ENCODE peak calls at places on chromosomes 16 and 17, in seven cellular contexts. Q, X, T, Z, U, I and H are unnamed samples.

GRCh38 chr17:835263-835662 is 53.1 kb downstream of the MRM3 start:
- DNase-seq in Z (no peak), I (no peak), T (peak; percentile 74), X (peak; percentile 94), Q (no peak), U (no peak), H (peak; percentile 96)

GRCh38 chr17:65696739-65697394 is 135.4 kb upstream of the AXIN2 start:
- DNase-seq in Q (no peak), T (no peak), Z (no peak), U (no peak), X (peak; percentile 33), I (no peak), H (peak; percentile 14)

GRCh38 chr17:77649717-77650211 is 308.7 kb upstream of the TNRC6C start:
- DNase-seq in Q (no peak), T (peak; percentile 20), U (no peak), X (peak; percentile 38), I (no peak), Z (no peak), H (no peak)

GRCh38 chr17:2077040-2077439 is 22.1 kb downstream of the HIC1 start:
- DNase-seq in X (no peak), I (no peak), U (no peak), T (no peak), Q (no peak), Z (no peak), H (no peak)

GRCh38 chr16:85275533-85276249 is 163.4 kb upstream of the CIBAR2 start:
- DNase-seq in X (no peak), U (peak; percentile 61), T (peak; percentile 79), Z (peak; percentile 87), I (peak; percentile 59), Q (peak; percentile 77), H (no peak)

GRCh38 chr16:14300631-14301149 is 229.6 kb downstream of the MRTFB start:
- DNase-seq in X (peak; percentile 81), U (peak; percentile 63), Z (peak; percentile 85), I (peak; percentile 68), T (peak; percentile 65), Q (peak; percentile 72), H (peak; percentile 45)

GRCh38 chr17:64355536-64356303 is 34.9 kb downstream of the PECAM1 start:
- DNase-seq in I (no peak), Q (no peak), U (no peak), X (peak; percentile 50), T (no peak), Z (no peak), H (no peak)

GRCh38 chr16:11101283-11101682 is 154.7 kb downstream of the SOCS1 start:
- DNase-seq in Z (no peak), T (no peak), Q (no peak), I (no peak), U (no peak), X (no peak), H (no peak)

GRCh38 chr16:26816266-26816665 is 250.5 kb upstream of the C16orf82 start:
- DNase-seq in X (peak; percentile 4), T (no peak), Z (no peak), Q (no peak), I (no peak), U (no peak), H (no peak)

GRCh38 chr17:73288534-73289302 is 23.1 kb downstream of the CDC42EP4 start:
- DNase-seq in Z (peak; percentile 61), T (no peak), Q (peak; percentile 80), X (no peak), U (peak; percentile 76), I (peak; percentile 46), H (no peak)

GRCh38 chr17:38653679-38654078 is 21.1 kb downstream of the EPOP start:
- DNase-seq in Z (no peak), I (no peak), Q (no peak), T (no peak), U (no peak), X (no peak), H (no peak)

GRCh38 chr17:72136692-72137550 is 16.1 kb downstream of the SOX9 start:
- DNase-seq in X (peak; percentile 79), Q (no peak), Z (no peak), T (no peak), I (no peak), U (no peak), H (no peak)

GRCh38 chr16:81755915-81756644 is 23.0 kb upstream of the PLCG2 start:
- DNase-seq in X (no peak), I (no peak), T (no peak), U (no peak), Q (no peak), Z (peak; percentile 53), H (no peak)

GRCh38 chr17:82006468-82007227 is 16.0 kb downstream of the CENPX start:
- DNase-seq in Q (no peak), U (no peak), X (peak; percentile 41), Z (no peak), T (no peak), I (no peak), H (no peak)

GRCh38 chr17:49815761-49816281 is 27.3 kb downstream of the KAT7 start:
- DNase-seq in T (peak; percentile 91), U (no peak), X (no peak), Z (no peak), Q (no peak), I (no peak), H (no peak)

GRCh38 chr16:66432429-66432828 is 5.3 kb downstream of the BEAN1 start:
- DNase-seq in Q (no peak), T (no peak), U (peak; percentile 24), X (no peak), I (no peak), Z (no peak), H (no peak)

GRCh38 chr17:63701477-63702222 is 1.7 kb upstream of the LIMD2 start:
- DNase-seq in U (peak; percentile 35), X (no peak), Q (peak; percentile 41), T (no peak), Z (no peak), I (no peak), H (no peak)

GRCh38 chr16:88437367-88437964 is 15.6 kb upstream of the ZFPM1 start:
- DNase-seq in U (peak; percentile 51), X (no peak), Q (peak; percentile 72), I (no peak), T (peak; percentile 88), Z (peak; percentile 81), H (no peak)

GRCh38 chr16:1351582-1352362 is at the start of the genes GNPTG and TSR3:
- DNase-seq in X (peak; percentile 93), Z (peak; percentile 93), Q (peak; percentile 88), U (peak; percentile 87), T (peak; percentile 80), I (peak; percentile 70), H (peak; percentile 46)

GRCh38 chr17:59074494-59074893 is 32.2 kb downstream of the TRIM37 start:
- DNase-seq in T (no peak), U (no peak), X (peak; percentile 4), Z (no peak), I (no peak), Q (no peak), H (peak; percentile 46)

GRCh38 chr17:47719411-47720152 is 13.5 kb upstream of the TBX21 start:
- DNase-seq in X (peak; percentile 57), U (no peak), T (no peak), Q (no peak), Z (no peak), I (no peak), H (peak; percentile 21)

GRCh38 chr17:44200478-44201155 is 933 bp upstream of the ATXN7L3 start:
- DNase-seq in Z (no peak), U (no peak), X (no peak), T (no peak), I (no peak), Q (no peak), H (no peak)

GRCh38 chr16:61948414-61948813 is 87.8 kb downstream of the CDH8 start:
- DNase-seq in U (no peak), I (no peak), Q (no peak), T (no peak), X (no peak), Z (no peak), H (no peak)

GRCh38 chr16:61946019-61946418 is 90.2 kb downstream of the CDH8 start:
- DNase-seq in U (no peak), T (no peak), X (no peak), I (no peak), Q (no peak), Z (no peak), H (no peak)
- TF ChIP-seq CTCF in U (no peak), T (peak; percentile 51), X (no peak), I (no peak), Q (no peak), Z (no peak), H (no peak)

GRCh38 chr16:67456383-67457140 is 24.4 kb downstream of the ATP6V0D1 start:
- DNase-seq in I (no peak), X (peak; percentile 57), Q (peak; percentile 76), U (peak; percentile 72), T (no peak), Z (peak; percentile 92), H (no peak)
- TF ChIP-seq CTCF in I (peak; percentile 17), X (peak; percentile 52), Q (peak; percentile 40), U (peak; percentile 65), T (peak; percentile 68), Z (peak; percentile 61), H (peak; percentile 21)

DNA sequence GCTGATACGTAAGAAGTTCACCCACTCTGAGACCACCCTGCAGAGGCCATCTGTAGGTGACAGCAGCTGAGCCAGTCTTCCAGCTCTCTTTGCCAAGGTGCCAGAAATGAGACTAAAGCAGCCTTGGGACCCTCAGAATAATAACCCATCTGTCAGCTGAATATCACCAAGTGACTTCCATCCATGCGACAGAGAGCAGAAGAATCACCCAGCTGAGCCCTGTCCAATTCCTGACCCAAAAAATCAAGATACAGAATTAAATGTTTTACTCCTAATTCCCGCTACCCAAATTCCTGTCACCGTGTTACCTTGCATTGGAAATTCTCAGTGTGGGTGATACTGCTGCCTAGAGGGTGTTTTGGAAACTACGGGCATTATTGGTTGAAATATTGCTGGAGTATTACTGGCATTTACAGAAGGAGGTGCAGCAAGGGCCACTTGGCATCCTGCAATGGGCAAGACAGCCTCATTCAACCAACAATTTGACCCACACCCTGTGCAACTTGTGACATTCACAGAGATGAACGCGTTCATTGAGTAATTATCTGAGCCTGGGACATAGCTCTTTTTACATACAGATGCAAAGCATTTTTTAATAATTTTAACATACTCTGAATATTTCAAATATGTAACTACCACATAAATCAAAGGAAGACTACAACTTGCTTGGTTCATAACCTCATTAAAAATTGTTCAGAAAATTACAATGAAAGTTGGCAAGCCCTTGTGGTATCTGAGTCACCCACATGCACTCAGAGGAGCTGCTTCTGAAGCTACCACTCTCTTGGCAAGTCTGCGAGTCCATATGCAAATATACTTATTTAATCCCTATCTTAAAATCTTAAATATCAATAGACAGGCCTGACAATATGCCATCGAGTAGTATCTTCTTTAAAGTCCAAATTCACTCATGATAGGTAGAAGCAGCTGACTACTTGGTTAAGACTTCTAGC is 126.6 kb downstream of the C16orf95 start:
- DNase-seq in Z (no peak), I (no peak), T (no peak), Q (no peak), X (no peak), U (no peak), H (no peak)
- TF ChIP-seq CTCF in Z (no peak), I (no peak), T (peak; percentile 60), Q (no peak), X (no peak), U (no peak), H (no peak)

DNA sequence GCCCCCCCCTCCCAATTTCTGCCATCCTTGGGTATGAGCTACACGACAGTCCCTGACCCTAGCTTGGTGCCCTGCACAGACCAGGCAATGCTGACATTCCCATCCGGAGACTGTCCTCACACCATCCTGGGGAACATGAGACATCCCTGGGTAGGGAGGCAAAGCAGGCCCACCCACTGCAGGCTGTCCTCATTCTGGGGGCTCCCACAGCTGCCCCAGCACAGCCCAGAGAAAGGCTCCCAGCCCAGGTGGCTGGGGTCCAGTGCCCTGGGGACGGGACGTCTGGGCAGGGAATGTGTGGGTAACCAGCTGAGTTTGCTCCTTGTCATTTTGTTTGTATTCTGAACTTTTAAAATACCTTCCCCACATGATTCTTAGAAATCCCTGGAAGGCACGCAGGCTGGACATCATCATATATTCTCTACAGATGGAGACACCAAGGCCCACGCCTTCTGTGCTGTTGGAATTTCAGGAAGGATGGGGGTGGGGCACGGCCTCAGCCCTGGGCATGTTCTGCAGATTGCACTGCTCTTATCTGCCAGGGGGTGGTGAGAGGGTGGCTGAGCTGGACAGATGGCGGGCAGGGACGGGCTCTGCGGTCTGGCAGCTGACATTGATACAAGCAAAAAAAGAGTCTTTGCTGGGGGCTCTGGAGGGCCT is 28.5 kb downstream of the LRRC75A start:
- DNase-seq in X (peak; percentile 82), T (peak; percentile 66), I (no peak), Q (peak; percentile 75), U (peak; percentile 63), Z (no peak), H (no peak)
- TF ChIP-seq CTCF in X (peak; percentile 31), T (peak; percentile 41), I (no peak), Q (no peak), U (peak; percentile 47), Z (no peak), H (peak; percentile 59)